ENCODE peak calls at places on chromosome X, in five cellular contexts. L, Q, G, I and A are unnamed samples.

GRCh38 chrX:29824176-29824906 is 391.0 kb upstream of the MAGEB2 start:
- DNase-seq in Q (no peak), G (no peak), I (no peak), L (no peak), A (no peak)

GRCh38 chrX:134803551-134804183 is 145.4 kb upstream of the PLAC1 start:
- DNase-seq in L (no peak), G (no peak), I (no peak), Q (no peak), A (no peak)

GRCh38 chrX:10416424-10416823 is 204.0 kb downstream of the MID1 start:
- DNase-seq in I (no peak), L (no peak), G (no peak), Q (no peak), A (no peak)

GRCh38 chrX:348461-349117 is 30.0 kb upstream of the GTPBP6 start:
- DNase-seq in G (no peak), I (no peak), L (peak), Q (no peak), A (no peak)

GRCh38 chrX:134236690-134237362 is at the start of gene CCDC160:
- DNase-seq in Q (peak), I (peak), G (peak), L (peak), A (peak)

GRCh38 chrX:53421772-53422090 is 723 bp downstream of the SMC1A start:
- DNase-seq in Q (no peak), G (no peak), L (no peak), I (no peak), A (no peak)

GRCh38 chrX:123173833-123174232 is 10.2 kb upstream of the GRIA3 start:
- DNase-seq in G (no peak), I (no peak), L (no peak), Q (no peak), A (no peak)

GRCh38 chrX:20217279-20217678 is 49.4 kb downstream of the RPS6KA3 start:
- DNase-seq in I (no peak), L (no peak), G (no peak), Q (no peak), A (no peak)

GRCh38 chrX:10756365-10756915 is 136.1 kb upstream of the MID1 start:
- DNase-seq in L (no peak), I (peak), Q (no peak), G (no peak), A (no peak)

GRCh38 chrX:40938418-40938817 is 146.8 kb upstream of the USP9X start:
- DNase-seq in Q (no peak), L (no peak), I (no peak), G (no peak), A (no peak)

GRCh38 chrX:622104-622503 is 8.5 kb upstream of the SHOX start:
- DNase-seq in L (no peak), G (no peak), I (no peak), Q (no peak), A (no peak)

GRCh38 chrX:49270249-49270921 is 792 bp downstream of the PPP1R3F start:
- DNase-seq in L (no peak), G (no peak), Q (no peak), I (no peak), A (no peak)

GRCh38 chrX:55028040-55028439 is 2.7 kb downstream of the ALAS2 start:
- DNase-seq in L (no peak), I (no peak), Q (no peak), G (no peak), A (no peak)

GRCh38 chrX:100995469-100995868 is 26.0 kb downstream of the ARL13A start:
- DNase-seq in L (no peak), G (no peak), I (no peak), Q (no peak), A (no peak)

GRCh38 chrX:2928583-2929434 is at the start of gene ARSD:
- DNase-seq in Q (peak), I (peak), L (peak), G (peak), A (peak)

GRCh38 chrX:39815621-39816020 is 282.1 kb downstream of the BCOR start:
- DNase-seq in L (no peak), G (no peak), Q (peak), I (no peak), A (no peak)

GRCh38 chrX:139826065-139827044 is 106.5 kb downstream of the ATP11C start:
- DNase-seq in I (no peak), G (no peak), L (no peak), Q (no peak), A (no peak)

GRCh38 chrX:102712967-102713677 is 874 bp downstream of the GPRASP2 start:
- DNase-seq in I (peak), Q (peak), G (peak), L (peak), A (peak)

GRCh38 chrX:136750364-136750763 is 30.4 kb downstream of the ARHGEF6 start:
- DNase-seq in I (no peak), L (no peak), Q (no peak), G (no peak), A (no peak)

GRCh38 chrX:7108995-7109634 is 38.4 kb upstream of the STS start:
- DNase-seq in L (no peak), I (no peak), Q (no peak), G (peak), A (no peak)

GRCh38 chrX:45011131-45011530 is 138.1 kb downstream of the KDM6A start:
- DNase-seq in I (no peak), Q (no peak), L (no peak), G (no peak), A (no peak)

GRCh38 chrX:103464071-103464773 is 55.1 kb downstream of the RAB40A start:
- DNase-seq in Q (peak), L (no peak), G (peak), I (no peak), A (peak)

GRCh38 chrX:45447995-45448394 is 247.3 kb upstream of the DIPK2B start:
- DNase-seq in Q (no peak), G (no peak), L (no peak), I (no peak), A (no peak)

GRCh38 chrX:46165411-46165810 is 379.8 kb downstream of the ZNF674 start:
- DNase-seq in L (no peak), I (no peak), Q (no peak), G (no peak), A (no peak)

GRCh38 chrX:107935664-107936433 is 46.3 kb downstream of the TEX13B start:
- DNase-seq in I (no peak), G (no peak), L (no peak), Q (peak), A (no peak)

GRCh38 chrX:39472161-39472560 is 625.6 kb downstream of the BCOR start:
- DNase-seq in Q (no peak), G (no peak), I (no peak), L (no peak), A (no peak)

GRCh38 chrX:133151320-133151719 is 54.4 kb upstream of the USP26 start:
- DNase-seq in I (no peak), Q (no peak), G (no peak), L (no peak), A (no peak)

GRCh38 chrX:101078716-101079115 is at the start of gene TMEM35A:
- DNase-seq in L (no peak), G (peak), Q (peak), I (no peak), A (peak)

GRCh38 chrX:139766545-139766983 is 58.6 kb upstream of the MCF2 start:
- DNase-seq in G (no peak), L (no peak), Q (no peak), I (no peak), A (no peak)

GRCh38 chrX:65545456-65545855 is 10.9 kb upstream of the LAS1L start:
- DNase-seq in Q (no peak), G (no peak), L (no peak), I (no peak), A (no peak)

GRCh38 chrX:155334486-155335316 is at the start of gene CLIC2:
- DNase-seq in L (no peak), G (no peak), I (peak), Q (no peak), A (no peak)

GRCh38 chrX:151754641-151755215 is 20.2 kb downstream of the CNGA2 start:
- DNase-seq in I (no peak), G (no peak), L (no peak), Q (no peak), A (no peak)

GRCh38 chrX:153782324-153782723 is 1.5 kb downstream of the SRPK3 start:
- DNase-seq in L (no peak), I (no peak), Q (peak), G (no peak), A (no peak)

GRCh38 chrX:71935542-71935941 is 24.9 kb downstream of the NHSL2 start:
- DNase-seq in I (peak), L (no peak), Q (peak), G (no peak), A (no peak)

GRCh38 chrX:72540318-72540717 is 32.3 kb downstream of the HDAC8 start:
- DNase-seq in L (no peak), I (no peak), Q (no peak), G (no peak), A (no peak)

GRCh38 chrX:96729868-96730643 is 45.4 kb downstream of the DIAPH2 start:
- DNase-seq in I (no peak), L (no peak), Q (no peak), G (no peak), A (no peak)

DNA sequence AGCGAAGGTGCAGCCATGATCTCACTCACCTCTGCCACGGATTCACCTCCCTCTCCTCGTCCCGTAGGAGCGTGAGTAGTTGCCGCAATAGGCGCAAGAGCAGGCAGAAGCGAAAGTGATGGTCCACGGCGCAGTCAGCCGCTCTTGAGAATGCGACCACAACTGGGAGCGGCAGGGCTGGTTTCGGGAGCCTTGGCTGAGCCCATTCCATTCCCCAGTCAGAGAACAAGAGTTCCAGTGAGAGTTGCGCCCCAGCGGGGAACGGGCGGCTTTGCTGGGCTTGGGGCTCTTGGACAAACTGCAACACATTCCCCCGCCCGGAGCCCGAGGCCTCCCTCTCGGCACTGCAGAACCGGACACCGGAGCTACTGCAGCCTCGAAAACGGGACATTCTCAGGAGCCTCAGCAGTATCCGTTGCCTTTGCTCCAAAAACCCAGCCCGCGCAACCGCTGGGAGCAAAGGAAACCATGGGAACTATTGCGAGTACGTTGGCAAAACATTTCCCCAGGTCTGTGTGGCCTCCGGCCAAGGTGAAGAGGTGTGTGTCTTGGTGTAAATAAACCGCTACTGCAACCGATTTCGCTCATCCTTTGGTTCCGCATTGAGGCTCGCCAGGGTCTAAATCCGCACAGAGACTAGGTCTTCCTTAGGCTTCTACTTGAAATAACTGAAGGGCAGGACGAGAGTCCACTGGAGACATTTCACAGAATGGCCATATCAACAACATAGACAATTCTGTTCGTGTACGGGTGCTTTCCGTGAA is 5.7 kb upstream of the ZBTB33 start:
- DNase-seq in L (peak), Q (peak), I (peak), G (peak), A (peak)
- TF ChIP-seq CTCF in L (no peak), Q (no peak), I (no peak), G (no peak), A (no peak)

GRCh38 chrX:118179718-118180117 is 63.1 kb upstream of the KLHL13 start:
- DNase-seq in I (no peak), G (no peak), L (no peak), Q (no peak), A (no peak)
- TF ChIP-seq CTCF in I (no peak), G (no peak), L (no peak), Q (no peak), A (no peak)

DNA sequence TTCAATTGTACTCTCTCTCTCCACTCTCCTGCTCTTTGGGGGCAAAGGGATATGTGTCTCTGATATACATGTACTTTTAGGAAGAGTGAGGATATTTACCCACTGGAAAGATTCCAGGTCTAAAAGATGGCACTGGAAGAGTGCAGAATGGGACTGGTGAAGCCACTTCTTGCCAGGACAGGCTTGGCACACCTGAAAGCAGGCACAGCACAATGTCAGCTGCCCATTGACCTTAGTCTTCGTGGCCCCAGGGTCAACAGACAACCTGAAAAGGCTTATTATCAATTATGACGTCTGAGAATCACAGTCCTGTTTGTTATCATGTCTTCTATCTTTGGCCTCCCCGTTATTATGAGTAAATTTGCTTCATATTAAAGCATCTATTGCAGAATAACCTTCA is 86.7 kb upstream of the PAK3 start:
- DNase-seq in Q (no peak), I (no peak), L (no peak), G (no peak), A (no peak)
- TF ChIP-seq CTCF in Q (no peak), I (no peak), L (no peak), G (no peak), A (no peak)

GRCh38 chrX:9257718-9258117 is 207.1 kb upstream of the TBL1X start:
- DNase-seq in Q (no peak), L (no peak), G (no peak), I (no peak), A (no peak)
- TF ChIP-seq CTCF in Q (no peak), L (no peak), G (no peak), I (no peak), A (no peak)